ENCODE peak calls at places on chromosomes 6 and 20, in four cellular contexts. M is H1, D is A549, T is upper lobe of left lung. B is an unnamed sample.

GRCh38 chr6:137743493-137743892 is 123.6 kb upstream of the TNFAIP3 start:
- DNase-seq in M (no peak), D (no peak), T (no peak), B (no peak)

GRCh38 chr6:169932491-169932890 is 181.1 kb downstream of the ERMARD start:
- DNase-seq in M (no peak), D (no peak), T (no peak), B (no peak)

GRCh38 chr6:132275253-132275970 is 125.9 kb downstream of the MOXD1 start:
- DNase-seq in M (no peak), D (no peak), T (no peak), B (no peak)

GRCh38 chr6:53956068-53956711 is 155.1 kb upstream of the MLIP start:
- DNase-seq in M (peak; percentile 86), D (peak; percentile 74), T (peak; percentile 49), B (peak; percentile 84)

GRCh38 chr6:75204222-75204958 is 1.5 kb downstream of the COL12A1 start:
- DNase-seq in M (peak; percentile 75), D (peak; percentile 79), T (peak; percentile 59), B (peak; percentile 72)

GRCh38 chr6:37204014-37204751 is 34.2 kb downstream of the PIM1 start:
- DNase-seq in M (no peak), D (peak; percentile 48), T (peak; percentile 84), B (peak; percentile 77)

GRCh38 chr6:19204445-19204844 is 632.7 kb upstream of the ID4 start:
- DNase-seq in M (no peak), D (no peak), T (no peak), B (no peak)

GRCh38 chr6:151209071-151209831 is 30.5 kb upstream of the AKAP12 start:
- DNase-seq in M (no peak), D (no peak), T (no peak), B (no peak)

GRCh38 chr20:10369723-10370090 is 64.3 kb downstream of the MKKS start:
- DNase-seq in M (no peak), D (peak; percentile 95), T (no peak), B (peak; percentile 8)

GRCh38 chr6:32665621-32666140 is 776 bp downstream of the HLA-DQB1 start:
- DNase-seq in M (no peak), D (no peak), T (no peak), B (no peak)

GRCh38 chr6:136920858-136921520 is 1.1 kb upstream of the SLC35D3 start:
- DNase-seq in M (peak; percentile 55), D (no peak), T (no peak), B (peak; percentile 39)

GRCh38 chr6:20404641-20405032 is 3.0 kb downstream of the E2F3 start:
- DNase-seq in M (no peak), D (peak; percentile 78), T (peak; percentile 48), B (peak; percentile 64)

GRCh38 chr20:38875170-38875993 is 50.8 kb upstream of the FAM83D start:
- DNase-seq in M (no peak), D (no peak), T (peak; percentile 36), B (peak; percentile 76)

GRCh38 chr6:20771427-20771826 is 237.2 kb downstream of the CDKAL1 start:
- DNase-seq in M (no peak), D (no peak), T (no peak), B (no peak)

GRCh38 chr6:154510144-154510905 is at the start of gene CNKSR3:
- DNase-seq in M (peak; percentile 87), D (peak; percentile 88), T (peak; percentile 90), B (peak; percentile 81)

GRCh38 chr6:33711140-33712129 is at the start of gene UQCC2:
- DNase-seq in M (peak; percentile 96), D (peak; percentile 95), T (peak; percentile 99), B (peak; percentile 98)

GRCh38 chr20:21618697-21619421 is 86.6 kb upstream of the PAX1 start:
- DNase-seq in M (no peak), D (no peak), T (no peak), B (no peak)

GRCh38 chr20:60117040-60117439 is 158.8 kb downstream of the CDH26 start:
- DNase-seq in M (no peak), D (no peak), T (no peak), B (no peak)

GRCh38 chr6:16725145-16725864 is 36.0 kb downstream of the ATXN1 start:
- DNase-seq in M (no peak), D (no peak), T (no peak), B (no peak)

GRCh38 chr6:89667872-89668556 is 29.5 kb upstream of the LYRM2 start:
- DNase-seq in M (no peak), D (no peak), T (no peak), B (no peak)

GRCh38 chr6:31042801-31043200 is 32.5 kb downstream of the MUC22 start:
- DNase-seq in M (peak; percentile 60), D (peak; percentile 71), T (peak; percentile 68), B (peak; percentile 26)

GRCh38 chr6:124970763-124971162 is 8.5 kb downstream of the RNF217 start:
- DNase-seq in M (no peak), D (no peak), T (no peak), B (no peak)

GRCh38 chr6:32195902-32196681 is 3.6 kb upstream of the GPSM3 start:
- DNase-seq in M (peak; percentile 90), D (peak; percentile 82), T (peak; percentile 93), B (peak; percentile 92)

GRCh38 chr6:128711149-128711548 is 171.8 kb upstream of the LAMA2 start:
- DNase-seq in M (no peak), D (no peak), T (no peak), B (no peak)

GRCh38 chr6:55182016-55182650 is 7.8 kb downstream of the HCRTR2 start:
- DNase-seq in M (no peak), D (no peak), T (no peak), B (no peak)

GRCh38 chr20:37902504-37903313 is at the start of gene VSTM2L:
- DNase-seq in M (no peak), D (peak; percentile 82), T (no peak), B (peak; percentile 22)

GRCh38 chr6:391559-392440 is at the start of gene IRF4:
- DNase-seq in M (peak; percentile 84), D (no peak), T (no peak), B (peak; percentile 73)

GRCh38 chr20:44092551-44093248 is 94.3 kb downstream of the JPH2 start:
- DNase-seq in M (no peak), D (peak; percentile 60), T (no peak), B (no peak)

GRCh38 chr6:155313602-155314091 is 637 bp downstream of the TFB1M start:
- DNase-seq in M (no peak), D (peak; percentile 20), T (peak; percentile 28), B (no peak)

GRCh38 chr6:148907573-148907972 is 160.7 kb downstream of the UST start:
- DNase-seq in M (no peak), D (no peak), T (no peak), B (no peak)

GRCh38 chr20:41631826-41632225 is 13.6 kb upstream of the CHD6 start:
- DNase-seq in M (no peak), D (no peak), T (no peak), B (no peak)

GRCh38 chr6:98946877-98947410 is 802 bp downstream of the FBXL4 start:
- DNase-seq in M (no peak), D (peak; percentile 18), T (peak; percentile 47), B (peak; percentile 63)

GRCh38 chr6:42821846-42822245 is 40.0 kb downstream of the BICRAL start:
- DNase-seq in M (no peak), D (no peak), T (no peak), B (no peak)

DNA sequence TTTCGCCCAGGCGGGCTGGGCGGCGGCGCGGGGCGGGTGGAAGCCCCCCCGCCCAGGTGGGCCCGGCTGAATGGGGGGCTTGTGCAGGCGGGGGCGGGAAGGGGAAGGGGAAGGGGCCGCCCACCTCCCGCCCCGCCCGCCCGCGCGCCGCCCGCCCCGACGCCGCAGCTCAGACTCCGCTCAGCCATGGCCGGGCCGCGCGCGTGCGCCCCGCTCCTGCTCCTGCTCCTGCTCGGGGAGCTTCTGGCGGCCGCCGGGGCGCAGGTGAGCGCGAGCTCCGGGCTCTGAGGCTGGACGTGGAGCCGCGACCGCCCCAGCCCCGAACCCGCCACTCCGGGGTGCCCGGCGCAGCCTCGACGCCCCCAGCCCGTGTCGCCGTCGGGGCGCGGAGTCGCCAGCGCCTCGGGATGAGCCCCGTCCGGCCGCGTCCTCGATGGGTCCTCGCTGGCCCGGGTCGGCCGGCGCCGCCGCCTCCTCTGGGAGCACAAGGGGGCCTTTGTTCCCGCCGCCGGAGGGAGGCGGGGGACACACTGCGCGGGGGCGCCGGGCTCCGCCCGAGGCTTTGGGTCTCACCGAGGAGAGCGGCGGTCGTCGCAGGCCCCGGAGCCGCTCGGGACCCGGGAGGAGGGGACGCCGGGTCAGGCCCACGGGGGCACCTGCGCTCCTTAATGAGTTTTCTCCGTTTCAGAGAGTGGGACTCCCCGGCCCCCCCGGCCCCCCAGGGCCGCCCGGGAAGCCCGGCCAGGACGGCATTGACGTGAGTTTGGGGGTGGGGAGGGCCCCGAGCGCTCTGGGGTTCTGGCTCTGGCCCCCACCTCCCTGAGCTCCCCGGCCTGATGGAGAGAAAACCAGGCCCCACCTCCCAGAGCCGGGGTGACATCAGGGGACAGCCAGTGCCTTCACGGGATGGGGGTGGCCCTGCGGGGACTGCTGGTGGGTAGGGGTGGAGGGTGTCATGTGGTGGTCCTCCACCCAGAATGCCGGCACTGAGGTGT is at the start of gene COL9A3:
- DNase-seq in M (peak; percentile 76), D (no peak), T (no peak), B (no peak)
- H3K4me3 ChIP-seq in M (peak within 1 kb of the TSS; percentile 57), D (peak within 1 kb of the TSS; percentile 40), T (peak within 1 kb of the TSS; percentile 28), B (peak within 1 kb of the TSS; percentile 8)

GRCh38 chr6:107488875-107489635 is 862 bp upstream of the SOBP start:
- DNase-seq in M (peak; percentile 85), D (peak; percentile 32), T (peak; percentile 28), B (no peak)

GRCh38 chr6:107491059-107491609 is 1.2 kb downstream of the SOBP start:
- DNase-seq in M (peak; percentile 79), D (peak; percentile 3), T (peak; percentile 47), B (peak; percentile 55)

GRCh38 chr6:107491791-107492674 is 2.1 kb downstream of the SOBP start:
- DNase-seq in M (no peak), D (no peak), T (no peak), B (no peak)

GRCh38 chr6:107489636-107490567 is at the start of gene SOBP:
- DNase-seq in M (peak; percentile 73), D (peak; percentile 28), T (peak; percentile 35), B (peak; percentile 33)

DNA sequence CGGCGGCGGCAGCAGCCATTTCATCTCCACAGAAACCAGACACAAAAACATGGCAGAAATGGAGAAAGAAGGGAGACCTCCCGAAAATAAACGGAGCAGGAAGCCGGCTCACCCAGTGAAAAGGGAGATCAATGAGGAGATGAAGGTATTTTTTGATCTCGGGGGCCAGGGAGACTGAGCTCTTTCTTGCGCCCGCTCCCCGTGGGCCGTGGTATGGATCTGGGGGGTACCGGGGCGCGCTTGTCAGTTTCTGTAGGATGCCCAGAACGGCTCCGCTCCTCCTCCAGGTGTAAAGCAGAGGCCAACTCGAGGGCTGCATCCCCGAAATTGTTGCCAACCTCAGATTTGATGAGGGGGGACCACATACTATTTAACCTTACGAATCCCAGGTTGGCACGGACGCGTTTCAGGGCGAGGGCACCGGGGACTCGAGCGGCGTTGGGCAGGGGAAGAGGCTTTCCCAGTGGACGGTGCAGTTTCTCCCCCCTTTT is 696 bp downstream of the SOBP start:
- DNase-seq in M (peak; percentile 58), D (no peak), T (no peak), B (no peak)
- TF ChIP-seq POLR2A in M (no peak), D (no peak), T (no peak), B (no peak)

DNA sequence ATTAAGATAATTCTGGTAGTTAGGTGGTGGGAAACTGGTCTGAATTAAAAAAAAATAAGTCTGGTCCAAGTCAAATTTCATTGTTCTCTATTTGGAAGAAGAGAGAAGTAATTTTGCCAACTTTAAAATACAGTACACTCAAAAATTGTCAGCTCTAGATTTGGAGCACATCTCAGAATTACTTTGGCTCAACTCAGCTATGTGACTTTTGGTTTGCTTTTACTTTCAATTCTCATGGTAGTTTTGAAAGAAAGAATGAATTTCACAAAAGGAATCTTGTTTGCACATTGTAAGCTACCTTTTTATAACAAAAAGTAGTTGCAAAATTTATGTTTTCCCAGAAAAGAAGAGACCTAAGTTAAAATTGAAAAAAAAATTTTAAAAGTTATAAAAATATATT is 197.5 kb downstream of the CENPW start:
- DNase-seq in M (no peak), D (no peak), T (no peak), B (no peak)
- H3K4me3 ChIP-seq in M (no peak overlapping the region), D (no peak overlapping the region), T (no peak overlapping the region), B (no peak overlapping the region)

GRCh38 chr6:157531169-157531985 is 150.4 kb downstream of the ZDHHC14 start:
- DNase-seq in M (no peak), D (no peak), T (no peak), B (peak; percentile 78)
- TF ChIP-seq POLR2A in M (no peak), D (no peak), T (no peak), B (peak; percentile 33)

B was measured in transverse colon.